ENCODE peak calls at places on chromosome 7, in eight cellular contexts. W is fibroblast of pulmonary artery, D is WERI-Rb-1, I is brain microvascular endothelial cell, Y is spleen, S is cardiac fibroblast, P is HCT116, J is heart left ventricle. T is an unnamed sample.

GRCh38 chr7:139490130-139490529 is 6.7 kb upstream of the KLRG2 start:
- DNase-seq in J (no peak), I (no peak), P (no peak), S (peak), W (no peak), Y (no peak), D (no peak), T (peak)

GRCh38 chr7:28811990-28812389 is 146.1 kb downstream of the TRIL start:
- DNase-seq in J (no peak), W (peak), P (no peak), Y (no peak), S (no peak), I (no peak), D (no peak), T (no peak)

GRCh38 chr7:10934292-10934691 is 39.4 kb upstream of the PHF14 start:
- DNase-seq in W (peak), J (no peak), Y (no peak), I (no peak), D (no peak), P (no peak), S (peak), T (no peak)

GRCh38 chr7:69295971-69296370 is 302.3 kb upstream of the AUTS2 start:
- DNase-seq in J (no peak), S (no peak), I (no peak), P (no peak), D (no peak), Y (no peak), W (no peak), T (no peak)

GRCh38 chr7:92461027-92462003 is 14.0 kb downstream of the GATAD1 start:
- DNase-seq in P (peak), J (no peak), I (peak), S (peak), W (peak), D (peak), Y (no peak), T (no peak)

GRCh38 chr7:40644454-40645188 is 509.8 kb downstream of the SUGCT start:
- DNase-seq in D (peak), Y (no peak), W (peak), I (no peak), S (no peak), P (no peak), J (no peak), T (no peak)

GRCh38 chr7:31407277-31407676 is 66.8 kb upstream of the NEUROD6 start:
- DNase-seq in J (no peak), D (no peak), Y (no peak), I (no peak), S (no peak), W (no peak), P (no peak), T (no peak)

GRCh38 chr7:142828101-142828500 is 26.8 kb upstream of the EPHB6 start:
- DNase-seq in J (no peak), P (no peak), D (no peak), I (no peak), S (no peak), Y (no peak), W (no peak), T (no peak)

GRCh38 chr7:151601521-151602305 is 82.0 kb upstream of the RHEB start:
- DNase-seq in D (no peak), I (peak), J (no peak), W (no peak), Y (no peak), P (no peak), S (no peak), T (no peak)

GRCh38 chr7:44676776-44677175 is 70.3 kb downstream of the OGDH start:
- DNase-seq in S (no peak), P (no peak), D (no peak), Y (peak), W (no peak), J (no peak), I (no peak), T (no peak)

DNA sequence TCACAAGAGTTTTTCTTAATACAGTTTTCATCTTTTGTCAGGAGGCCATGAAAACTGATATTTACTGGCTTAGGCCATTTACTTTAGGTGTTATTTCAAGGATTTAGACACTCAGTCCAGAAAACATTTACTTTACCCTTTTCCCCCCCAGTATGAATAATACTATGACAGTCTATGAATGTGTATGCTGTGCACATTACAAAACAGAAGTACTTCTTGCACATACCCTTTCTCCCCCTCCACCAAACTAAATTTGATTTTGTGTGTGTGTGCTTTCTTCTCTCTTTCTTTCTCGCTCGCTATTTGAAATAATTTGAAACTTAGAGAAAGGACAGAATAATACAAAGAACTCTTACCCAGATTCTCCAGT is 41.3 kb downstream of the RBM33 start:
- DNase-seq in I (no peak), P (no peak), S (no peak), W (no peak), D (no peak), Y (no peak), J (no peak), T (no peak)
- H3K4me3 ChIP-seq in I (no peak), P (no peak), S (no peak), W (no peak), D (no peak), Y (no peak), J (no peak), T (no peak)

DNA sequence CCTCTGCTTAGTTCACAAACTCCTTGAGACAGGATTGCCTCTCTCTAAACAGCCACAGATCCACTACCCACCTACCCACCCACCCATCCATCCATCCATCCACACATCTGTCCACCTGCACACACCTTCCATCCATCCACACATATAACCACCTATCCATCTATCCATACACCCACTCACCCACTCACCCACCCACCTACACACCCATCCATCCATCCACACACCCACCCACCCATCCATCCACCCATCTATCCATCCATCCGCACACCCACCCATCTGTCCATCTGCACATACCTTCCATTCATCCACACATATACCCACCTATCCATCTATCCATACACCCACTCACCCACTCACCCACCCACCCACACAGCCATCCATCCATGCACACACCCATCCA is 9.7 kb downstream of the TECPR1 start:
- DNase-seq in P (no peak), S (no peak), I (no peak), Y (no peak), J (no peak), W (no peak), D (no peak), T (no peak)
- H3K4me3 ChIP-seq in P (no peak), S (no peak), I (no peak), Y (no peak), J (no peak), W (no peak), D (no peak), T (no peak)

DNA sequence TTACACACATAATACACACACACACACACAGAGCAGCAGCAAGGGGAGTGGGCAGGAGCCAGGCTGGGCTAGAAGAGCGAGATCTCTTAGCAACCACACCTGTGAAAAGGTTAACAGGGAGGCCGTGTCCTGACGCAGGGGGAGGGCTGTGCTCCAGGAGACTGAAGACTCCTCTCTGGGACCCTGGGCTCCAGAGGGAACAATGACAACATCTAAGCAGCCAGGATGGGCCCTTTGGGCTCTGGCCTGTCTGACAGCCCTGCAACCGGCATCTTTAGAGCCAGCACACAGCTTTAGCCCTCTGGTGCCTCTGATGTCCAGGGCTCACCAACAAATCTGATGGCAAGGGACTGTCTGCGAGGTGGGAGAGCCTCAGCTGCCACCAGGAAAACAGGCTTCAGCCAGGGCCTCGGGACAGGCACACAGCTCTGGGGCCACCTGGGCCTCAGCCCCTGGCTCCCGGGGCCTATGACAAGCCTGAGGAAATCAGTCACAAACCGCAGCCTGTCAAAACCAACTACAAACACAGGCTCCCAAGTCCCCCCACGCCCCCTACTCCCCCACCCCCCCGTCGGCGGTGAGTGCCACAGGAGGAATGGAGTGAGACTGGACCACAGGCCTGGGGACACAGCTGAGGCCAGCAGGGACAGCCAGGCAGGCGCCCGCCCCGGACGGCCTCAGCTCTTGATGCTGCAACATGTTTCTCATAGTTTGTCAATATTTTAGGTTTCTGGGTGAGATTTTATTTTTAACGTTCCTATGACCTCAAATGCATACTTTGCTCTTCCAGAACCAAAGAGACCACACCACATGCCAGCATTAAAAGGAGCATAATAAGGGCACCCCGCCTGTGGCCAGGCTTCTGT is 102.8 kb downstream of the TNS3 start:
- DNase-seq in I (no peak), J (peak), P (no peak), W (no peak), S (no peak), D (no peak), Y (no peak), T (peak)
- H3K4me3 ChIP-seq in I (no peak), J (no peak), P (no peak), W (no peak), S (no peak), D (no peak), Y (no peak), T (no peak)

GRCh38 chr7:66769833-66770512 is 29.4 kb downstream of the RABGEF1 start:
- DNase-seq in S (peak), P (no peak), Y (no peak), I (no peak), W (peak), D (no peak), J (no peak), T (no peak)

GRCh38 chr7:66766041-66766440 is 25.5 kb downstream of the RABGEF1 start:
- DNase-seq in W (no peak), S (no peak), I (no peak), P (no peak), J (no peak), D (no peak), Y (no peak), T (no peak)

GRCh38 chr7:66768865-66769832 is 28.6 kb downstream of the RABGEF1 start:
- DNase-seq in S (no peak), Y (no peak), I (no peak), J (no peak), W (no peak), D (no peak), P (no peak), T (no peak)

GRCh38 chr7:66776800-66777468 is 36.4 kb downstream of the RABGEF1 start:
- DNase-seq in Y (no peak), S (no peak), W (no peak), J (no peak), I (no peak), D (no peak), P (no peak), T (no peak)

DNA sequence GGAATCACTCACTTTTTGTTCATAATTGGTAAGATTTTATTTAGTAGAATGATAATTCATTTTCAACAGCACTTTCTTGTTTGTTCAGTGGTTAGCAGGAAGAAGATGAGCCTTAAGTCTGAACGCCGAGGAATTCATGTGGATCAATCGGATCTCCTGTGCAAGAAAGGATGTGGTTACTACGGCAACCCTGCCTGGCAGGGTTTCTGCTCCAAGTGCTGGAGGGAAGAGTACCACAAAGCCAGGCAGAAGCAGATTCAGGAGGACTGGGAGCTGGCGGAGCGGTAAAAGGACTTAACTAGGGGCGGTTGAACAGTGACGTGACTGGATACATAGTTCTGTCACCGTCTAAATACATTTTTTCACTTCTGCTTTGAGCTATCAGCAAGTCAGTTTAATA is 31.3 kb downstream of the RABGEF1 start:
- DNase-seq in Y (no peak), W (no peak), P (no peak), J (no peak), D (no peak), S (no peak), I (no peak), T (no peak)
- H3K4me3 ChIP-seq in Y (no peak), W (no peak), P (no peak), J (no peak), D (no peak), S (no peak), I (no peak), T (no peak)

T was measured in kidney.